ENCODE peak calls at places on chromosomes 2 and 18, in seven cellular contexts. B is esophagus squamous epithelium, C is tibial artery, K is mammary epithelial cell, L is pancreas, D is upper lobe of right lung, R is suprapubic skin. Z is an unnamed sample. For H3K27me3, the result is how much of the 10 kb centered on the place peaks cover.

GRCh38 chr2:218471982-218472381 is 53.1 kb downstream of the VIL1 start:
- DNase-seq in K (no peak), R (no peak), B (no peak), D (no peak), C (peak), L (no peak), Z (no peak)

GRCh38 chr18:35005963-35006577 is 35.1 kb upstream of the MAPRE2 start:
- DNase-seq in L (no peak), C (no peak), K (peak), B (no peak), D (no peak), R (no peak), Z (no peak)

GRCh38 chr2:72985136-72985535 is 67.8 kb downstream of the EMX1 start:
- DNase-seq in C (no peak), B (no peak), L (no peak), D (no peak), R (no peak), K (no peak), Z (no peak)

GRCh38 chr18:44123743-44124142 is 556.9 kb upstream of the SETBP1 start:
- DNase-seq in R (no peak), C (no peak), K (peak), B (no peak), D (no peak), L (no peak), Z (no peak)

GRCh38 chr2:236875906-236876505 is 209.7 kb upstream of the COPS8 start:
- DNase-seq in L (no peak), R (peak), B (no peak), K (no peak), D (no peak), C (no peak), Z (no peak)

GRCh38 chr2:140990416-140990815 is 1140.4 kb downstream of the LRP1B start:
- DNase-seq in C (no peak), L (no peak), D (no peak), R (no peak), K (peak), B (no peak), Z (no peak)

GRCh38 chr2:42342061-42342794 is 18.8 kb downstream of the COX7A2L start:
- DNase-seq in K (peak), R (no peak), L (no peak), B (no peak), C (peak), D (no peak), Z (no peak)

GRCh38 chr2:101518470-101519172 is 43.7 kb upstream of the RFX8 start:
- DNase-seq in D (no peak), R (no peak), L (peak), K (peak), B (no peak), C (no peak), Z (no peak)

GRCh38 chr2:204625135-204625534 is 79.9 kb downstream of the PARD3B start:
- DNase-seq in R (no peak), B (no peak), K (peak), L (no peak), C (no peak), D (no peak), Z (no peak)

GRCh38 chr2:181892795-181893435 is 1.4 kb downstream of the ITPRID2 start:
- DNase-seq in B (no peak), L (no peak), C (no peak), K (peak), D (no peak), R (no peak), Z (no peak)

GRCh38 chr2:142174176-142174575 is 43.4 kb upstream of the LRP1B start:
- DNase-seq in D (no peak), R (no peak), B (no peak), C (no peak), L (no peak), K (no peak), Z (no peak)

GRCh38 chr2:184338776-184339175 is 259.6 kb upstream of the ZNF804A start:
- DNase-seq in L (no peak), K (no peak), R (no peak), B (no peak), C (no peak), D (no peak), Z (no peak)

GRCh38 chr2:48344441-48344756 is 185.6 kb upstream of the STON1 start:
- DNase-seq in K (no peak), B (no peak), D (no peak), L (no peak), C (no peak), R (no peak), Z (no peak)

GRCh38 chr2:10361220-10361588 is 58.5 kb downstream of the HPCAL1 start:
- DNase-seq in D (no peak), B (no peak), R (no peak), K (no peak), C (no peak), L (no peak), Z (no peak)

GRCh38 chr2:11387100-11387390 is 42.6 kb upstream of the ROCK2 start:
- DNase-seq in K (no peak), L (no peak), R (no peak), C (no peak), D (no peak), B (no peak), Z (no peak)

GRCh38 chr2:70369082-70369481 is 67.2 kb upstream of the FAM136A start:
- DNase-seq in L (no peak), C (no peak), D (no peak), K (no peak), B (no peak), R (no peak), Z (no peak)

GRCh38 chr2:14633031-14633430 is 514 bp downstream of the LRATD1 start:
- DNase-seq in K (peak), B (no peak), D (peak), R (no peak), C (no peak), L (peak), Z (no peak)

GRCh38 chr2:174836345-174836999 is 72.2 kb upstream of the CHRNA1 start:
- DNase-seq in D (no peak), R (no peak), B (no peak), K (peak), L (no peak), C (no peak), Z (no peak)

GRCh38 chr2:200242553-200242952 is 63.9 kb upstream of the SPATS2L start:
- DNase-seq in D (no peak), B (no peak), K (no peak), R (no peak), L (no peak), C (no peak), Z (no peak)
- H3K27me3 ChIP-seq in D (under half), B (under half), K (under half), R (under half), L (under half), C (under half), Z (under half)

GRCh38 chr18:67742525-67742924 is 226.0 kb upstream of the DSEL start:
- DNase-seq in K (no peak), D (no peak), R (no peak), B (no peak), C (no peak), L (no peak), Z (no peak)

GRCh38 chr18:67742954-67743353 is 226.4 kb upstream of the DSEL start:
- DNase-seq in B (no peak), K (no peak), C (no peak), R (no peak), L (no peak), D (no peak), Z (no peak)
- H3K4me3 ChIP-seq in B (no peak), K (no peak), C (no peak), R (no peak), L (no peak), D (no peak), Z (no peak)

GRCh38 chr2:104701471-104701911 is 152.4 kb upstream of the POU3F3 start:
- DNase-seq in B (no peak), C (no peak), L (no peak), D (no peak), K (no peak), R (no peak), Z (no peak)
- H3K27me3 ChIP-seq in B (under half), C (under half), L (under half), D (under half), K (under half), R (under half), Z (under half)

DNA sequence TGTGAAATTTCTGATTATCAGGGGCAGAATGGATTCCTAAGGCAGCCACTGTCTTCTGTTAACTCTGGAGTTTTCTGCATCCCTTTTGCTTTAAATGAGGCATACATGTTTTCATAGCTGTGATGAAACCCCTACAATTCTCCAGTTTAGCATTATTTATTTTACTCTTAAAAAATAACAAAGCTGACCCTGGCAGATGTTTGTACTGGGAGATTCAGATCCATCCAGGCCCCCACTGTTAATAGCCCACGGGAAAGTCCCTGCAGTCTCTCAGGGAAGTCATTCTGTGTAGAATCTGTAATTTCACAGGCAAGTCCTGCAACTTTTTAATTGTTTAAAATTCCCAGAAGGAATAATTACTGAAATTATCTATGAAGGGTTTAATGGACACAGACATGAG is 343 bp upstream of the SULT1C4 start:
- DNase-seq in D (no peak), C (no peak), R (no peak), B (no peak), L (no peak), K (no peak), Z (no peak)
- H3K4me3 ChIP-seq in D (peak), C (peak), R (peak), B (peak), L (peak), K (no peak), Z (peak)

DNA sequence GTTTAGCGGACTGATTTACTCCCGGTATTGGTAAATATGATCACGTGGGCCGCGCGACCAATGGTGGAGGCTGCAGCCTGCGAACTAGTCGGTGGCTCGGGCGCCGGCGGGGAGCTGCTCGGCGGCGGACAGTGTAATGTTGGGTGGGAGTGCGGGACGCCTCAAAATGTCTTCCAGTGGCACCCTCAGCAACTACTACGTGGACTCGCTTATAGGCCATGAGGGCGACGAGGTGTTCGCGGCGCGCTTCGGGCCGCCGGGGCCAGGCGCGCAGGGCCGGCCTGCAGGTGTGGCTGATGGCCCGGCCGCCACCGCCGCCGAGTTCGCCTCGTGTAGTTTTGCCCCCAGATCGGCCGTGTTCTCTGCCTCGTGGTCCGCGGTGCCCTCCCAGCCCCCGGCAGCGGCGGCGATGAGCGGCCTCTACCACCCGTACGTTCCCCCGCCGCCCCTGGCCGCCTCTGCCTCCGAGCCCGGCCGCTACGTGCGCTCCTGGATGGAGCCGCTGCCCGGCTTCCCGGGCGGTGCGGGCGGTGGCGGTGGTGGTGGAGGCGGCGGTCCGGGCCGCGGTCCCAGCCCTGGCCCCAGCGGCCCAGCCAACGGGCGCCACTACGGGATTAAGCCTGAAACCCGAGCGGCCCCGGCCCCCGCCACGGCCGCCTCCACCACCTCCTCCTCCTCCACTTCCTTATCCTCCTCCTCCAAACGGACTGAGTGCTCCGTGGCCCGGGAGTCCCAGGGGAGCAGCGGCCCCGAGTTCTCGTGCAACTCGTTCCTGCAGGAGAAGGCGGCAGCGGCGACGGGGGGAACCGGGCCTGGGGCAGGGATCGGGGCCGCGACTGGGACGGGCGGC is at the start of gene HOXD9:
- DNase-seq in L (no peak), D (no peak), B (no peak), C (peak), K (no peak), R (no peak), Z (no peak)
- H3K27me3 ChIP-seq in L (under half), D (half or more), B (under half), C (half or more), K (half or more), R (half or more), Z (under half)

DNA sequence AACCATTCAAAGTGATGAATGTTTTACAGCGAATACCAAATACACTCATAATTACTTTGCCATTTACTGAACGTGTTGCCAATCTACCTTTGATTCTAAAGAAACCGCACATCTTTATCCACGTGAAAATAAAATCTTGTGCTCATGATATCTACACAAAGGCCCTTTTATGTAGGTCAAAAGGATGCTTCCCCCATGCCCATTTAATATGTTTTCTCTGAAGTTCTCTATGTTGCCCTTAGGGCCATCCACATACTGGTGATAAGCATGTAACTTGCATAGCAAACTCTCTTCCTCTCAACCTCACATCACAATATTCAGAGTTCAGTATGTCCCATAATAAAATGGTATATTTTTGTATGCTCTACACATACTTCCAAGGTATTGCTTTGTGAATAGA is 380.0 kb upstream of the FIGN start:
- DNase-seq in R (no peak), L (no peak), C (no peak), K (no peak), D (no peak), B (no peak), Z (no peak)
- H3K4me3 ChIP-seq in R (no peak), L (no peak), C (no peak), K (no peak), D (no peak), B (no peak), Z (no peak)

GRCh38 chr2:173511942-173512341 is 157.3 kb downstream of the CDCA7 start:
- DNase-seq in B (no peak), K (no peak), L (no peak), D (no peak), C (no peak), R (no peak), Z (no peak)

GRCh38 chr2:173513117-173513516 is 158.4 kb downstream of the CDCA7 start:
- DNase-seq in R (no peak), C (no peak), D (no peak), L (no peak), B (no peak), K (no peak), Z (no peak)

GRCh38 chr2:173511357-173511756 is 156.7 kb downstream of the CDCA7 start:
- DNase-seq in C (no peak), B (no peak), L (no peak), D (no peak), K (no peak), R (no peak), Z (no peak)
- H3K27me3 ChIP-seq in C (under half), B (under half), L (under half), D (under half), K (under half), R (under half), Z (under half)